ENCODE peak calls at places on chromosomes 16 and 17, in seven cellular contexts. L is GM23338, H is stomach, K is vagina, Y is sigmoid colon, O is transverse colon, E is esophagus muscularis mucosa. T is an unnamed sample.

GRCh38 chr16:72878301-72879269 is 169.3 kb downstream of the ZFHX3 start:
- DNase-seq in K (no peak), O (no peak), L (no peak), Y (no peak), E (no peak), H (no peak), T (no peak)

GRCh38 chr17:1110524-1110843 is 69.3 kb downstream of the ABR start:
- DNase-seq in E (no peak), H (no peak), Y (no peak), O (no peak), L (no peak), K (no peak), T (no peak)

GRCh38 chr16:85621698-85622433 is 8.7 kb downstream of the GSE1 start:
- DNase-seq in L (no peak), O (peak; percentile 75), H (peak; percentile 88), K (no peak), E (no peak), Y (no peak), T (no peak)

GRCh38 chr17:62689441-62690167 is 62.1 kb downstream of the MRC2 start:
- DNase-seq in L (no peak), E (no peak), O (no peak), Y (no peak), H (no peak), K (no peak), T (no peak)

GRCh38 chr16:23773339-23773738 is 18.5 kb downstream of the CHP2 start:
- DNase-seq in Y (no peak), K (no peak), L (no peak), E (no peak), O (no peak), H (no peak), T (no peak)

GRCh38 chr16:56481468-56482112 is 30.2 kb downstream of the OGFOD1 start:
- DNase-seq in K (no peak), H (no peak), Y (no peak), O (no peak), L (no peak), E (no peak), T (no peak)

GRCh38 chr16:8858994-8859912 is 9.6 kb downstream of the CARHSP1 start:
- DNase-seq in Y (peak; percentile 67), L (no peak), K (no peak), O (no peak), H (no peak), E (no peak), T (peak; percentile 73)

GRCh38 chr16:67917140-67917851 is 14.4 kb downstream of the CTRL start:
- DNase-seq in O (no peak), K (no peak), H (no peak), Y (no peak), L (no peak), E (no peak), T (no peak)

GRCh38 chr17:68600123-68600880 is 865 bp downstream of the FAM20A start:
- DNase-seq in K (no peak), H (peak; percentile 72), Y (no peak), L (peak; percentile 84), E (peak; percentile 88), O (peak; percentile 10), T (peak; percentile 79)

GRCh38 chr17:15279011-15279477 is 13.9 kb upstream of the PMP22 start:
- DNase-seq in K (no peak), Y (no peak), E (no peak), O (no peak), L (no peak), H (no peak), T (no peak)

GRCh38 chr16:23771642-23772041 is 16.8 kb downstream of the CHP2 start:
- DNase-seq in Y (no peak), K (no peak), E (no peak), H (no peak), O (no peak), L (no peak), T (no peak)

GRCh38 chr17:2282297-2282873 is 21.2 kb downstream of the SMG6 start:
- DNase-seq in L (peak; percentile 84), Y (no peak), H (no peak), O (no peak), E (no peak), K (no peak), T (no peak)

GRCh38 chr16:78770353-78771091 is 671.1 kb downstream of the WWOX start:
- DNase-seq in K (no peak), H (peak; percentile 78), O (peak; percentile 85), Y (peak; percentile 71), E (no peak), L (peak; percentile 84), T (peak; percentile 95)

GRCh38 chr17:5563451-5563850 is 20.9 kb downstream of the NLRP1 start:
- DNase-seq in K (no peak), O (no peak), L (no peak), Y (no peak), H (no peak), E (no peak), T (no peak)

GRCh38 chr17:41360291-41360995 is 9.2 kb downstream of the KRT33B start:
- DNase-seq in E (peak; percentile 72), Y (no peak), L (no peak), O (no peak), K (no peak), H (no peak), T (no peak)

GRCh38 chr16:87626905-87627304 is 24.6 kb downstream of the JPH3 start:
- DNase-seq in K (no peak), H (no peak), Y (no peak), O (no peak), L (no peak), E (no peak), T (no peak)

GRCh38 chr16:54633943-54634362 is 296.7 kb upstream of the IRX5 start:
- DNase-seq in K (no peak), O (no peak), L (peak; percentile 85), E (no peak), Y (no peak), H (peak; percentile 47), T (no peak)

GRCh38 chr16:87964049-87964448 is 12.8 kb downstream of the BANP start:
- DNase-seq in Y (no peak), E (no peak), O (no peak), H (no peak), L (no peak), K (no peak), T (no peak)

GRCh38 chr16:48498761-48499600 is 111.0 kb downstream of the N4BP1 start:
- DNase-seq in L (peak; percentile 35), E (peak; percentile 91), K (peak; percentile 92), Y (peak; percentile 86), O (peak; percentile 44), H (no peak), T (peak; percentile 30)

GRCh38 chr17:12553625-12554024 is 112.1 kb upstream of the MYOCD start:
- DNase-seq in Y (no peak), O (no peak), H (no peak), L (no peak), K (no peak), E (no peak), T (no peak)

GRCh38 chr16:87254271-87254670 is 62.9 kb downstream of the C16orf95 start:
- DNase-seq in L (no peak), E (no peak), O (no peak), Y (no peak), K (no peak), H (peak; percentile 18), T (peak; percentile 40)

GRCh38 chr16:11506816-11507305 is 79.9 kb downstream of the LITAF start:
- DNase-seq in K (no peak), L (no peak), O (no peak), E (no peak), H (no peak), Y (no peak), T (no peak)

GRCh38 chr17:50564916-50565315 is 4.4 kb downstream of the CACNA1G start:
- DNase-seq in Y (peak; percentile 91), K (peak; percentile 97), E (no peak), H (no peak), O (peak; percentile 48), L (no peak), T (no peak)

GRCh38 chr17:61202564-61202963 is 197.1 kb upstream of the TBX2 start:
- DNase-seq in Y (no peak), H (no peak), O (no peak), L (no peak), E (no peak), K (no peak), T (no peak)

GRCh38 chr17:38728290-38728831 is 1.8 kb upstream of the CISD3 start:
- DNase-seq in H (no peak), E (no peak), Y (no peak), O (peak; percentile 52), K (no peak), L (no peak), T (peak; percentile 91)

DNA sequence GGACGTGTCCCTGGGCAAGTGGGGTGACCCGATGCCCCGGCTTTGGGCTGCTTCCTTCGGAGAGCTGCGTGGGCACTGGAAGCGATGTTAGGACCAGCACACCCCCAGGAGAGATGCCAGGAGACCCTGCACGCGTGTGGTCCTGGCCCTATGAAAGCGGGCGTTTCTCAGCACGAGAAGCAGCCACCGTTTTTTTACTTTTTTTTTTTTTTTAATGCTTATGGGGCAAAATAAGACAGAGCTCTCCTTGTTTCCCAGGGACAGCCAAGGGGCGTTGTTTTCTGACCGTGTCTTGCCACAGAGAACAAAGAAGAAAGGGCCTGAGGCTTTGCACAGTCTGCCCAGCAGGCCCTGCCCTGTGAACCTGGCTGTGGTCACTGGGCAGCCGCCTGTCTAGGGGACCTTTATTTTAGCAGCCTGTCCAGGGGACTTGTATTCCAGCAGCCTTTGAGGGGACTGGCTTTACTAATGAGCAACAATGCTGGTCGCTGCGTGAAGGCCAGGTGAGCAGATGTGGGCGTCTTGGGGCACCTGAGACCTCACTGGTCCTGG is 996 bp downstream of the SLC25A10 start:
- DNase-seq in E (no peak), K (no peak), Y (peak; percentile 66), L (no peak), H (no peak), O (no peak), T (peak; percentile 80)
- H3K4me3 ChIP-seq in E (peak overlapping the region; percentile 92), K (peak overlapping the region; percentile 93), Y (peak overlapping the region; percentile 73), L (peak overlapping the region; percentile 77), H (peak overlapping the region; percentile 94), O (peak overlapping the region; percentile 94), T (no peak overlapping the region)

DNA sequence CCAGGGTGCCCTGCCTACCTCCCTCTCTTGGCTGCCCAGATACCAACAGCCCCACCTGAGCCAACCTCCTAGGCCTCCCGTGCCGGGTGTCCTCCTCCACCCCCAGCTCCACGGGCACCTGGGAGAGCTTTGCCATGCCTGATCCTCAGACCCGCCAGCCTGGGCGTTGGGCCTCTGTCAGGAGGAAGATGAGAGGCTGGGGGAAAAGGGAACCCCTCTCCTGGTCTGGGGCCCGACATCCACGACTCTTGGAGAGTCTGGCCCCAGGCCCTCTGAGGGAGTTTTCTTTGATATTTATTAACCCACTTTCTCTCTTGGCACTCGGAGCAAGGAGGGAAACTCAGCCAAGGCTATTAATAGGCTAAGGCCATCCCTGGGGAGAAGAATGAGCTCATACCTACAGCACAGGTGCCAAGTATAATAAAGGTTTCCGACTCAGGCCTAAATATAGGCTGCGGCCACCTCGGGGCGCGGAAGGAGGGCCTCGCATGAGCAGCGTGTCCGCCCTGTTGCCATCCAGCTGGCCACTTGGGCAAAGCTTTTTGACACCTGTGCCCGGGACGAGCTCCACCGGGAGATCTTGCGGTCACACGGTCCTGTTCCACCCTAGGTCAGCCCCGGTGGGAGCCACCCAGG is 232.2 kb downstream of the ENGASE start:
- DNase-seq in O (no peak), Y (no peak), L (no peak), E (no peak), H (peak; percentile 68), K (no peak), T (no peak)
- TF ChIP-seq POLR2AphosphoS5 in O (no peak), Y (no peak), L (no peak), E (no peak), H (no peak), K (no peak), T (no peak)

GRCh38 chr16:84295203-84295850 is 649 bp downstream of the WFDC1 start:
- DNase-seq in K (no peak), Y (no peak), H (no peak), O (no peak), E (no peak), L (no peak), T (no peak)
- H3K4me3 ChIP-seq in K (peak overlapping the region; percentile 44), Y (peak overlapping the region; percentile 56), H (peak overlapping the region; percentile 34), O (peak overlapping the region; percentile 38), E (peak overlapping the region; percentile 49), L (no peak overlapping the region), T (no peak overlapping the region)

GRCh38 chr17:46732754-46733398 is 85.6 kb downstream of the WNT3 start:
- DNase-seq in H (no peak), Y (no peak), E (no peak), K (no peak), O (no peak), L (peak; percentile 91), T (no peak)
- TF ChIP-seq POLR2AphosphoS5 in H (no peak), Y (no peak), E (no peak), K (no peak), O (no peak), L (no peak), T (no peak)